ENCODE peak calls at places on chromosome 7, in eight cellular contexts. One of them, this sample, is unnamed. For H3K4me1, the result is how much of the 10 kb centered on the place peaks cover.

GRCh38 chr7:142110098-142110497 is 1.4 kb upstream of the MGAM2 start:
- DNase-seq in heart left ventricle: no peak
- DNase-seq in H1: no peak
- DNase-seq in adrenal gland: no peak
- DNase-seq in endothelial cell of umbilical vein: no peak
- DNase-seq in transverse colon: no peak
- DNase-seq in IMR-90: no peak
- DNase-seq in stomach: no peak
- DNase-seq in this sample: no peak

GRCh38 chr7:124898523-124898922 is 31.1 kb downstream of the POT1 start:
- DNase-seq in adrenal gland: no peak
- DNase-seq in heart left ventricle: no peak
- DNase-seq in endothelial cell of umbilical vein: no peak
- DNase-seq in stomach: no peak
- DNase-seq in H1: no peak
- DNase-seq in transverse colon: no peak
- DNase-seq in IMR-90: peak
- DNase-seq in this sample: no peak

GRCh38 chr7:73823257-73823656 is 7.5 kb upstream of the CLDN4 start:
- DNase-seq in endothelial cell of umbilical vein: no peak
- DNase-seq in transverse colon: no peak
- DNase-seq in stomach: no peak
- DNase-seq in IMR-90: no peak
- DNase-seq in heart left ventricle: no peak
- DNase-seq in adrenal gland: no peak
- DNase-seq in H1: no peak
- DNase-seq in this sample: no peak

GRCh38 chr7:112556633-112557032 is 75.8 kb downstream of the LSMEM1 start:
- DNase-seq in stomach: no peak
- DNase-seq in transverse colon: no peak
- DNase-seq in H1: no peak
- DNase-seq in adrenal gland: no peak
- DNase-seq in heart left ventricle: no peak
- DNase-seq in endothelial cell of umbilical vein: no peak
- DNase-seq in IMR-90: peak
- DNase-seq in this sample: no peak

GRCh38 chr7:98217623-98218582 is 6.7 kb downstream of the BHLHA15 start:
- DNase-seq in endothelial cell of umbilical vein: peak
- DNase-seq in adrenal gland: peak
- DNase-seq in IMR-90: no peak
- DNase-seq in H1: no peak
- DNase-seq in transverse colon: no peak
- DNase-seq in stomach: peak
- DNase-seq in heart left ventricle: peak
- DNase-seq in this sample: no peak

GRCh38 chr7:19117870-19118608 is 603 bp upstream of the TWIST1 start:
- DNase-seq in stomach: no peak
- DNase-seq in heart left ventricle: peak
- DNase-seq in transverse colon: no peak
- DNase-seq in endothelial cell of umbilical vein: no peak
- DNase-seq in IMR-90: peak
- DNase-seq in H1: peak
- DNase-seq in adrenal gland: no peak
- DNase-seq in this sample: no peak

GRCh38 chr7:91850455-91850854 is 30.0 kb downstream of the MTERF1 start:
- DNase-seq in transverse colon: no peak
- DNase-seq in adrenal gland: no peak
- DNase-seq in IMR-90: peak
- DNase-seq in endothelial cell of umbilical vein: no peak
- DNase-seq in stomach: no peak
- DNase-seq in heart left ventricle: no peak
- DNase-seq in H1: no peak
- DNase-seq in this sample: no peak

GRCh38 chr7:38463277-38464224 is 167.6 kb downstream of the AMPH start:
- DNase-seq in transverse colon: peak
- DNase-seq in heart left ventricle: peak
- DNase-seq in stomach: peak
- DNase-seq in IMR-90: peak
- DNase-seq in adrenal gland: peak
- DNase-seq in endothelial cell of umbilical vein: no peak
- DNase-seq in H1: no peak
- DNase-seq in this sample: no peak

GRCh38 chr7:5797716-5798115 is 16.3 kb upstream of the RNF216 start:
- DNase-seq in adrenal gland: no peak
- DNase-seq in transverse colon: no peak
- DNase-seq in heart left ventricle: no peak
- DNase-seq in H1: no peak
- DNase-seq in endothelial cell of umbilical vein: no peak
- DNase-seq in IMR-90: no peak
- DNase-seq in stomach: no peak
- DNase-seq in this sample: no peak

GRCh38 chr7:140649566-140650205 is 9.1 kb upstream of the DENND2A start:
- DNase-seq in IMR-90: peak
- DNase-seq in adrenal gland: no peak
- DNase-seq in heart left ventricle: no peak
- DNase-seq in H1: no peak
- DNase-seq in stomach: no peak
- DNase-seq in transverse colon: no peak
- DNase-seq in endothelial cell of umbilical vein: no peak
- DNase-seq in this sample: no peak

GRCh38 chr7:99843808-99844207 is 16.0 kb downstream of the CYP3A43 start:
- DNase-seq in stomach: no peak
- DNase-seq in adrenal gland: peak
- DNase-seq in heart left ventricle: no peak
- DNase-seq in H1: no peak
- DNase-seq in transverse colon: no peak
- DNase-seq in endothelial cell of umbilical vein: no peak
- DNase-seq in IMR-90: no peak
- DNase-seq in this sample: no peak

GRCh38 chr7:42522227-42522991 is 285.4 kb upstream of the GLI3 start:
- DNase-seq in transverse colon: peak
- DNase-seq in IMR-90: no peak
- DNase-seq in endothelial cell of umbilical vein: no peak
- DNase-seq in adrenal gland: no peak
- DNase-seq in H1: peak
- DNase-seq in stomach: no peak
- DNase-seq in heart left ventricle: no peak
- DNase-seq in this sample: no peak

GRCh38 chr7:3260425-3260762 is 40.7 kb upstream of the SDK1 start:
- DNase-seq in IMR-90: peak
- DNase-seq in stomach: no peak
- DNase-seq in heart left ventricle: no peak
- DNase-seq in adrenal gland: no peak
- DNase-seq in endothelial cell of umbilical vein: no peak
- DNase-seq in transverse colon: no peak
- DNase-seq in H1: no peak
- DNase-seq in this sample: no peak

GRCh38 chr7:46220066-46220630 is 299.1 kb upstream of the IGFBP3 start:
- DNase-seq in transverse colon: no peak
- DNase-seq in endothelial cell of umbilical vein: no peak
- DNase-seq in H1: peak
- DNase-seq in heart left ventricle: no peak
- DNase-seq in adrenal gland: no peak
- DNase-seq in stomach: no peak
- DNase-seq in IMR-90: peak
- DNase-seq in this sample: no peak

GRCh38 chr7:29488203-29488970 is 75.2 kb upstream of the PRR15 start:
- DNase-seq in adrenal gland: peak
- DNase-seq in endothelial cell of umbilical vein: no peak
- DNase-seq in H1: no peak
- DNase-seq in IMR-90: no peak
- DNase-seq in stomach: no peak
- DNase-seq in transverse colon: no peak
- DNase-seq in heart left ventricle: no peak
- DNase-seq in this sample: no peak
- H3K4me1 ChIP-seq in adrenal gland: under half
- H3K4me1 ChIP-seq in endothelial cell of umbilical vein: under half
- H3K4me1 ChIP-seq in H1: under half
- H3K4me1 ChIP-seq in IMR-90: under half
- H3K4me1 ChIP-seq in stomach: under half
- H3K4me1 ChIP-seq in transverse colon: under half
- H3K4me1 ChIP-seq in heart left ventricle: under half
- H3K4me1 ChIP-seq in this sample: under half

GRCh38 chr7:36152756-36153570 is at the start of gene EEPD1:
- DNase-seq in endothelial cell of umbilical vein: peak
- DNase-seq in H1: peak
- DNase-seq in transverse colon: peak
- DNase-seq in stomach: peak
- DNase-seq in adrenal gland: peak
- DNase-seq in heart left ventricle: peak
- DNase-seq in IMR-90: peak
- DNase-seq in this sample: peak
- TF ChIP-seq POLR2A in endothelial cell of umbilical vein: no peak
- TF ChIP-seq POLR2A in H1: no peak
- TF ChIP-seq POLR2A in transverse colon: peak
- TF ChIP-seq POLR2A in stomach: no peak
- TF ChIP-seq POLR2A in adrenal gland: peak
- TF ChIP-seq POLR2A in heart left ventricle: no peak
- TF ChIP-seq POLR2A in IMR-90: no peak
- TF ChIP-seq POLR2A in this sample: no peak

GRCh38 chr7:155284496-155285274 is 13.0 kb upstream of the INSIG1 start:
- DNase-seq in transverse colon: no peak
- DNase-seq in H1: no peak
- DNase-seq in IMR-90: no peak
- DNase-seq in stomach: peak
- DNase-seq in endothelial cell of umbilical vein: no peak
- DNase-seq in heart left ventricle: no peak
- DNase-seq in adrenal gland: no peak
- DNase-seq in this sample: no peak
- H3K4me1 ChIP-seq in transverse colon: under half
- H3K4me1 ChIP-seq in H1: under half
- H3K4me1 ChIP-seq in IMR-90: under half
- H3K4me1 ChIP-seq in stomach: under half
- H3K4me1 ChIP-seq in endothelial cell of umbilical vein: under half
- H3K4me1 ChIP-seq in heart left ventricle: under half
- H3K4me1 ChIP-seq in adrenal gland: under half
- H3K4me1 ChIP-seq in this sample: under half

DNA sequence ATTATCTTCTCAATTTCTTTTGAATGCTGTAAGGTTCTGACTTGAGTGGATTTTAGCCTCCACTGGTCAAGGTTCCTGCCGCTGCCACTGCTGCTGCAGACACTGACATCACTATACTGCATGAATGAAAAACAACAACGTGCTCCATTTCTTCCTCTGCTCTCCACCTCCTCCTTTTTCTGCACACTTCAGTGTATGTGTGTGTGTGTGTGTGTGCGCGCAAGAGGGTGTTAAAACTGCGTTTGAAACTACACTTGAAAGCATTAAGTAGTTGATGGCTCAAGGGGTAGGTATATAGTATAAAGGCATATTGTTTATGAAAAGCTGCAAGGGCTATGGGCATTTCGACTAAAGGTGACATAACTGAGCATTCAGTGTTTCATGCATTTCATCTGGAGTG is 3.5 kb downstream of the GLCCI1 start:
- DNase-seq in adrenal gland: no peak
- DNase-seq in H1: no peak
- DNase-seq in heart left ventricle: no peak
- DNase-seq in transverse colon: no peak
- DNase-seq in endothelial cell of umbilical vein: no peak
- DNase-seq in IMR-90: peak
- DNase-seq in stomach: no peak
- DNase-seq in this sample: no peak
- TF ChIP-seq POLR2A in adrenal gland: no peak
- TF ChIP-seq POLR2A in H1: no peak
- TF ChIP-seq POLR2A in heart left ventricle: no peak
- TF ChIP-seq POLR2A in transverse colon: no peak
- TF ChIP-seq POLR2A in endothelial cell of umbilical vein: no peak
- TF ChIP-seq POLR2A in IMR-90: no peak
- TF ChIP-seq POLR2A in stomach: no peak
- TF ChIP-seq POLR2A in this sample: no peak

DNA sequence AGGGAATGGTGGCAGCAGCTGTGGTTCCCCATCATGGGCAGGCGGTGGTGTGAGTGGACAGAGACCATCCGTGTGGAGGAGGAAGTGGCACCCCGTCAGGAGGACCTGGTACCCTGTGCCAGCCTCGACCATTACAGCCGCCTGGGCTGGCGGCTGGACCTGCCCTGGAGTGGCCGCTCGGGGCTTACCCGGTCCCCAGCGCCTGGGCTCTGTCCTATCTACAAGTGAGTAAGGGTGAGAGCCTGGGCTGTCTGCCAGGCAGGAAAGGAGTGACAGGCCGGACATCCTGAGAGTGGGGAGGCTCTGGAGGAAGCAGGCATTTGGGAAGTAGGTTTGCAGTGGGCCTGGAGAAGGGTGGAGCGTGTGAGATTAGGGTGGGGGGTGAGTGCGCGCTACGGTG is 2.9 kb upstream of the ZNF467 start:
- DNase-seq in H1: no peak
- DNase-seq in stomach: peak
- DNase-seq in adrenal gland: peak
- DNase-seq in endothelial cell of umbilical vein: peak
- DNase-seq in heart left ventricle: peak
- DNase-seq in transverse colon: no peak
- DNase-seq in IMR-90: peak
- DNase-seq in this sample: no peak
- H3K4me1 ChIP-seq in H1: under half
- H3K4me1 ChIP-seq in stomach: under half
- H3K4me1 ChIP-seq in adrenal gland: under half
- H3K4me1 ChIP-seq in endothelial cell of umbilical vein: under half
- H3K4me1 ChIP-seq in heart left ventricle: under half
- H3K4me1 ChIP-seq in transverse colon: under half
- H3K4me1 ChIP-seq in IMR-90: under half
- H3K4me1 ChIP-seq in this sample: under half

GRCh38 chr7:44087914-44088838 is 5.8 kb upstream of the POLM start:
- DNase-seq in H1: no peak
- DNase-seq in endothelial cell of umbilical vein: no peak
- DNase-seq in stomach: no peak
- DNase-seq in adrenal gland: no peak
- DNase-seq in transverse colon: no peak
- DNase-seq in IMR-90: peak
- DNase-seq in heart left ventricle: peak
- DNase-seq in this sample: no peak
- TF ChIP-seq POLR2A in H1: no peak
- TF ChIP-seq POLR2A in endothelial cell of umbilical vein: no peak
- TF ChIP-seq POLR2A in stomach: no peak
- TF ChIP-seq POLR2A in adrenal gland: no peak
- TF ChIP-seq POLR2A in transverse colon: no peak
- TF ChIP-seq POLR2A in IMR-90: no peak
- TF ChIP-seq POLR2A in heart left ventricle: no peak
- TF ChIP-seq POLR2A in this sample: no peak

This sample was measured in vagina.